ENCODE peak calls at places on chromosomes 6 and 20, in six cellular contexts. G is RCC 7860; M is GM23248; R is RWPE2; N is activated CD4-positive, alpha-beta T cell treated with anti-CD3 and anti-CD28 coated beads, Interleukin-2, amount 50 U/mL, for 48 hours; E is Daoy. Y is an unnamed sample.

GRCh38 chr6:99822741-99823512 is 171.1 kb downstream of the MCHR2 start:
- DNase-seq in M (peak), G (no peak), E (peak), R (no peak), N (no peak), Y (peak)

GRCh38 chr6:152635949-152636674 is 1.1 kb downstream of the SYNE1 start:
- DNase-seq in M (peak), G (no peak), R (no peak), N (no peak), E (no peak), Y (no peak)

GRCh38 chr6:9028086-9028485 is 592.7 kb upstream of the SLC35B3 start:
- DNase-seq in M (no peak), R (no peak), G (no peak), E (no peak), N (no peak), Y (no peak)

GRCh38 chr6:40803897-40804702 is 216.9 kb upstream of the LRFN2 start:
- DNase-seq in R (no peak), M (peak), N (no peak), E (no peak), G (no peak), Y (no peak)

GRCh38 chr20:23691675-23692074 is 2.8 kb upstream of the CST4 start:
- DNase-seq in G (peak), R (no peak), E (no peak), M (peak), N (no peak), Y (no peak)

GRCh38 chr6:167683028-167683862 is 143.5 kb upstream of the AFDN start:
- DNase-seq in G (peak), R (no peak), E (peak), N (no peak), M (no peak), Y (peak)

GRCh38 chr20:36268501-36269342 is 32.4 kb downstream of the AAR2 start:
- DNase-seq in R (no peak), N (no peak), M (peak), G (no peak), E (no peak), Y (no peak)

GRCh38 chr6:152509916-152510315 is 127.2 kb downstream of the SYNE1 start:
- DNase-seq in N (no peak), M (no peak), R (no peak), G (no peak), E (no peak), Y (no peak)

GRCh38 chr6:113178349-113178748 is 678.8 kb upstream of the MARCKS start:
- DNase-seq in R (no peak), G (no peak), E (peak), M (peak), N (no peak), Y (no peak)

GRCh38 chr20:45404438-45404837 is 3.7 kb upstream of the DBNDD2 start:
- DNase-seq in R (no peak), M (no peak), E (no peak), G (no peak), N (no peak), Y (no peak)

GRCh38 chr20:9228774-9229450 is 160.0 kb downstream of the PLCB4 start:
- DNase-seq in N (no peak), G (no peak), E (no peak), R (no peak), M (peak), Y (no peak)

GRCh38 chr6:119514355-119514754 is 164.8 kb upstream of the MAN1A1 start:
- DNase-seq in M (no peak), E (no peak), G (no peak), R (no peak), N (no peak), Y (no peak)

GRCh38 chr6:47897233-47897632 is 115.4 kb downstream of the OPN5 start:
- DNase-seq in G (no peak), M (peak), R (no peak), E (no peak), N (no peak), Y (no peak)

GRCh38 chr6:80186082-80186481 is 79.6 kb downstream of the BCKDHB start:
- DNase-seq in E (no peak), M (no peak), R (no peak), G (no peak), N (no peak), Y (no peak)

GRCh38 chr6:52526634-52527033 is 50.2 kb downstream of the TRAM2 start:
- DNase-seq in G (peak), E (peak), M (peak), N (no peak), R (no peak), Y (no peak)

GRCh38 chr6:157323924-157324276 is 581 bp upstream of the TMEM242 start:
- DNase-seq in R (peak), G (peak), N (peak), E (peak), M (peak), Y (no peak)

GRCh38 chr6:42165016-42165415 is 8.1 kb upstream of the GUCA1A start:
- DNase-seq in E (no peak), M (peak), N (no peak), G (peak), R (no peak), Y (no peak)

GRCh38 chr6:44234101-44235090 is 11.0 kb downstream of the SLC29A1 start:
- DNase-seq in G (peak), E (peak), N (no peak), M (peak), R (peak), Y (peak)

GRCh38 chr20:64176548-64177419 is 12.5 kb downstream of the MYT1 start:
- DNase-seq in E (no peak), M (no peak), N (no peak), R (peak), G (no peak), Y (no peak)

Y was measured in kidney epithelial cell.